ENCODE peak calls at places on chromosomes 7 and 10, in ten cellular contexts. One of them, this sample, is unnamed.

GRCh38 chr10:86498608-86499007 is 23.0 kb downstream of the WAPL start:
- DNase-seq in SK-N-SH: no peak
- DNase-seq in fibroblast of lung: no peak
- DNase-seq in CD8-positive, alpha-beta T cell: no peak
- DNase-seq in fibroblast of mammary gland: no peak
- DNase-seq in adrenal gland: no peak
- DNase-seq in psoas muscle: no peak
- DNase-seq in right lobe of liver: no peak
- DNase-seq in GM23338: no peak
- DNase-seq in endothelial cell: no peak
- DNase-seq in this sample: no peak

GRCh38 chr7:2012044-2012900 is 220.5 kb downstream of the MAD1L1 start:
- DNase-seq in SK-N-SH: no peak
- DNase-seq in fibroblast of lung: no peak
- DNase-seq in CD8-positive, alpha-beta T cell: no peak
- DNase-seq in fibroblast of mammary gland: no peak
- DNase-seq in adrenal gland: no peak
- DNase-seq in psoas muscle: peak; percentile 5
- DNase-seq in right lobe of liver: peak; percentile 19
- DNase-seq in GM23338: no peak
- DNase-seq in endothelial cell: no peak
- DNase-seq in this sample: peak; percentile 5

GRCh38 chr7:99109108-99110051 is 34.5 kb downstream of the SMURF1 start:
- DNase-seq in SK-N-SH: peak; percentile 47
- DNase-seq in fibroblast of lung: peak; percentile 65
- DNase-seq in CD8-positive, alpha-beta T cell: peak; percentile 56
- DNase-seq in fibroblast of mammary gland: no peak
- DNase-seq in adrenal gland: no peak
- DNase-seq in psoas muscle: peak; percentile 22
- DNase-seq in right lobe of liver: no peak
- DNase-seq in GM23338: no peak
- DNase-seq in endothelial cell: no peak
- DNase-seq in this sample: no peak

GRCh38 chr10:43816351-43817321 is 168.0 kb upstream of the ZNF32 start:
- DNase-seq in SK-N-SH: peak; percentile 58
- DNase-seq in fibroblast of lung: peak; percentile 93
- DNase-seq in CD8-positive, alpha-beta T cell: peak; percentile 82
- DNase-seq in fibroblast of mammary gland: peak; percentile 97
- DNase-seq in adrenal gland: no peak
- DNase-seq in psoas muscle: no peak
- DNase-seq in right lobe of liver: no peak
- DNase-seq in GM23338: no peak
- DNase-seq in endothelial cell: no peak
- DNase-seq in this sample: no peak

GRCh38 chr10:36448760-36449681 is 676.4 kb upstream of the ANKRD30A start:
- DNase-seq in SK-N-SH: no peak
- DNase-seq in fibroblast of lung: peak; percentile 25
- DNase-seq in CD8-positive, alpha-beta T cell: no peak
- DNase-seq in fibroblast of mammary gland: no peak
- DNase-seq in adrenal gland: no peak
- DNase-seq in psoas muscle: no peak
- DNase-seq in right lobe of liver: no peak
- DNase-seq in GM23338: peak; percentile 83
- DNase-seq in endothelial cell: no peak
- DNase-seq in this sample: no peak

GRCh38 chr7:90595801-90596683 is at the start of gene CDK14:
- DNase-seq in SK-N-SH: peak; percentile 96
- DNase-seq in fibroblast of lung: peak; percentile 71
- DNase-seq in CD8-positive, alpha-beta T cell: no peak
- DNase-seq in fibroblast of mammary gland: peak; percentile 55
- DNase-seq in adrenal gland: peak; percentile 67
- DNase-seq in psoas muscle: peak; percentile 81
- DNase-seq in right lobe of liver: peak; percentile 91
- DNase-seq in GM23338: peak; percentile 91
- DNase-seq in endothelial cell: peak; percentile 85
- DNase-seq in this sample: peak; percentile 47

GRCh38 chr10:99775850-99776249 is 6.6 kb upstream of the ABCC2 start:
- DNase-seq in SK-N-SH: peak; percentile 11
- DNase-seq in fibroblast of lung: peak; percentile 90
- DNase-seq in CD8-positive, alpha-beta T cell: no peak
- DNase-seq in fibroblast of mammary gland: peak; percentile 92
- DNase-seq in adrenal gland: no peak
- DNase-seq in psoas muscle: no peak
- DNase-seq in right lobe of liver: no peak
- DNase-seq in GM23338: no peak
- DNase-seq in endothelial cell: no peak
- DNase-seq in this sample: no peak

GRCh38 chr10:49393301-49393700 is 2.6 kb downstream of the DRGX start:
- DNase-seq in SK-N-SH: no peak
- DNase-seq in fibroblast of lung: no peak
- DNase-seq in CD8-positive, alpha-beta T cell: no peak
- DNase-seq in fibroblast of mammary gland: no peak
- DNase-seq in adrenal gland: no peak
- DNase-seq in psoas muscle: no peak
- DNase-seq in right lobe of liver: no peak
- DNase-seq in GM23338: no peak
- DNase-seq in endothelial cell: no peak
- DNase-seq in this sample: no peak

GRCh38 chr7:119720541-119720940 is 552.4 kb upstream of the KCND2 start:
- DNase-seq in SK-N-SH: no peak
- DNase-seq in fibroblast of lung: peak; percentile 83
- DNase-seq in CD8-positive, alpha-beta T cell: no peak
- DNase-seq in fibroblast of mammary gland: peak; percentile 94
- DNase-seq in adrenal gland: no peak
- DNase-seq in psoas muscle: no peak
- DNase-seq in right lobe of liver: no peak
- DNase-seq in GM23338: no peak
- DNase-seq in endothelial cell: no peak
- DNase-seq in this sample: no peak

GRCh38 chr7:131626643-131627042 is 70.2 kb upstream of the PODXL start:
- DNase-seq in SK-N-SH: no peak
- DNase-seq in fibroblast of lung: no peak
- DNase-seq in CD8-positive, alpha-beta T cell: no peak
- DNase-seq in fibroblast of mammary gland: no peak
- DNase-seq in adrenal gland: no peak
- DNase-seq in psoas muscle: no peak
- DNase-seq in right lobe of liver: no peak
- DNase-seq in GM23338: no peak
- DNase-seq in endothelial cell: no peak
- DNase-seq in this sample: no peak

GRCh38 chr10:5963071-5963470 is 14.3 kb downstream of the IL15RA start:
- DNase-seq in SK-N-SH: no peak
- DNase-seq in fibroblast of lung: no peak
- DNase-seq in CD8-positive, alpha-beta T cell: no peak
- DNase-seq in fibroblast of mammary gland: no peak
- DNase-seq in adrenal gland: no peak
- DNase-seq in psoas muscle: no peak
- DNase-seq in right lobe of liver: peak; percentile 10
- DNase-seq in GM23338: no peak
- DNase-seq in endothelial cell: no peak
- DNase-seq in this sample: no peak

DNA sequence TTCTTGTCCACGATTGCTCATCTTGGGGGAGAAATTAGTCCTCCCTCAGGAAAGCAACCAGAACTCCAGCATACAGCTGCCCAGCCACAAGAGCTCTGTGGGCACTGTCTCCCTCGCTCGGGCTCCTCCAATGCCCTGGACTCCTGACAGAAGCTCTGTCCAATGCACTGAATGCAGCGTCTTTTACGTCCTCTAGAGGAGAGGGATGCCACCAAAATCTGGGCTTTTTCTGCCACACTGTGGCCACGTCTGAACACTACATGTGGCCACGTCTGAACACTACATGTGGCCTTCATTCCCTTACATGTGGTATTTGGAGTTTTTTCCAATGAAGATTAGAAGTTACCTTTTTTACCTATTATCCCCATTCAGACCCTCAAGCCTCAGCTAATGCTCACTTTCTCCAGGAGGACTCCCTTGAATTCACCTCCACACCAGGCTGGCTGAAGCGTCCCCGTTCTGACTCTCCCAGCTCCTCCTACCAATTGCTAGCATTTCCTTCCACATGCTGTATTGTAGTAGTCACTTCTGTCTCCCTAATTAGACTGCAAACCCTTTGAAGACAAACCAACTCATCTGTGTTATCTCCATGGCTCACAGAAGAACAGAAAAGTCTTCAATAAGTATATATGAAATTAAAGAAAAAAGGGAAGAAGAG is 134.3 kb upstream of the PDE1C start:
- DNase-seq in SK-N-SH: peak; percentile 43
- DNase-seq in fibroblast of lung: peak; percentile 84
- DNase-seq in CD8-positive, alpha-beta T cell: no peak
- DNase-seq in fibroblast of mammary gland: peak; percentile 75
- DNase-seq in adrenal gland: peak; percentile 62
- DNase-seq in psoas muscle: peak; percentile 38
- DNase-seq in right lobe of liver: peak; percentile 28
- DNase-seq in GM23338: peak; percentile 86
- DNase-seq in endothelial cell: peak; percentile 69
- DNase-seq in this sample: no peak
- TF ChIP-seq CTCF in SK-N-SH: peak; percentile 98
- TF ChIP-seq CTCF in fibroblast of lung: peak; percentile 90
- TF ChIP-seq CTCF in CD8-positive, alpha-beta T cell: no peak
- TF ChIP-seq CTCF in fibroblast of mammary gland: peak; percentile 74
- TF ChIP-seq CTCF in adrenal gland: peak; percentile 92
- TF ChIP-seq CTCF in psoas muscle: peak; percentile 57
- TF ChIP-seq CTCF in right lobe of liver: peak; percentile 52
- TF ChIP-seq CTCF in GM23338: peak; percentile 89
- TF ChIP-seq CTCF in endothelial cell: peak; percentile 68
- TF ChIP-seq CTCF in this sample: peak; percentile 71

GRCh38 chr10:132518572-132519381 is 18.8 kb upstream of the INPP5A start:
- DNase-seq in SK-N-SH: no peak
- DNase-seq in fibroblast of lung: no peak
- DNase-seq in CD8-positive, alpha-beta T cell: no peak
- DNase-seq in fibroblast of mammary gland: no peak
- DNase-seq in adrenal gland: peak; percentile 87
- DNase-seq in psoas muscle: no peak
- DNase-seq in right lobe of liver: peak; percentile 83
- DNase-seq in GM23338: peak; percentile 91
- DNase-seq in endothelial cell: peak; percentile 36
- DNase-seq in this sample: no peak
- TF ChIP-seq CTCF in SK-N-SH: no peak
- TF ChIP-seq CTCF in fibroblast of lung: no peak
- TF ChIP-seq CTCF in CD8-positive, alpha-beta T cell: no peak
- TF ChIP-seq CTCF in fibroblast of mammary gland: no peak
- TF ChIP-seq CTCF in adrenal gland: no peak
- TF ChIP-seq CTCF in psoas muscle: no peak
- TF ChIP-seq CTCF in right lobe of liver: no peak
- TF ChIP-seq CTCF in GM23338: no peak
- TF ChIP-seq CTCF in endothelial cell: no peak
- TF ChIP-seq CTCF in this sample: no peak

DNA sequence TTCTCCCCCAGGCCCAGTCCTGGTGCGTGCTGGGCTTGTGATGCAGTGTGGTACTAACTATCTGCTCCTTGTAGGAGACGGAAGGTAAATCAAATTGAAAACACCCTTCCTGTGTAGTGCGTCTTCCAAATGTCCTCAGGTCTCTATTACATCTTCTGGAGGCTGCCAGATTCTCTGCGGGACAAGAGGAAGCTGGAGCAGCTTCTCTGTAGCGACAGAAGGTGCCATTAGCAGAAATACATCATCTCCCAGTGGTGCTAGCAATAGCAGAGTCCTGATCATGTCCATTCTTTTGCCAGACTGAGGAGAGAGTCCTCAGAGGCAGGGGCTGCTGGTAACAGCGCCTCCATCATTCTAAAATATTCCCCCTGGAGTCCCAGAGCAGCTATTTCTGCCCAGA is 675.2 kb downstream of the LRMDA start:
- DNase-seq in SK-N-SH: no peak
- DNase-seq in fibroblast of lung: no peak
- DNase-seq in CD8-positive, alpha-beta T cell: no peak
- DNase-seq in fibroblast of mammary gland: no peak
- DNase-seq in adrenal gland: no peak
- DNase-seq in psoas muscle: no peak
- DNase-seq in right lobe of liver: no peak
- DNase-seq in GM23338: no peak
- DNase-seq in endothelial cell: no peak
- DNase-seq in this sample: no peak
- TF ChIP-seq CTCF in SK-N-SH: no peak
- TF ChIP-seq CTCF in fibroblast of lung: no peak
- TF ChIP-seq CTCF in CD8-positive, alpha-beta T cell: no peak
- TF ChIP-seq CTCF in fibroblast of mammary gland: no peak
- TF ChIP-seq CTCF in adrenal gland: no peak
- TF ChIP-seq CTCF in psoas muscle: no peak
- TF ChIP-seq CTCF in right lobe of liver: no peak
- TF ChIP-seq CTCF in GM23338: no peak
- TF ChIP-seq CTCF in endothelial cell: no peak
- TF ChIP-seq CTCF in this sample: no peak

GRCh38 chr7:92646966-92647625 is 56.9 kb upstream of the FAM133B start:
- DNase-seq in SK-N-SH: no peak
- DNase-seq in fibroblast of lung: no peak
- DNase-seq in CD8-positive, alpha-beta T cell: no peak
- DNase-seq in fibroblast of mammary gland: no peak
- DNase-seq in adrenal gland: no peak
- DNase-seq in psoas muscle: no peak
- DNase-seq in right lobe of liver: no peak
- DNase-seq in GM23338: no peak
- DNase-seq in endothelial cell: no peak
- DNase-seq in this sample: no peak

GRCh38 chr7:92645114-92645497 is 54.9 kb upstream of the FAM133B start:
- DNase-seq in SK-N-SH: no peak
- DNase-seq in fibroblast of lung: peak; percentile 43
- DNase-seq in CD8-positive, alpha-beta T cell: no peak
- DNase-seq in fibroblast of mammary gland: no peak
- DNase-seq in adrenal gland: no peak
- DNase-seq in psoas muscle: no peak
- DNase-seq in right lobe of liver: no peak
- DNase-seq in GM23338: no peak
- DNase-seq in endothelial cell: no peak
- DNase-seq in this sample: no peak

GRCh38 chr7:92648082-92648481 is 57.9 kb upstream of the FAM133B start:
- DNase-seq in SK-N-SH: no peak
- DNase-seq in fibroblast of lung: no peak
- DNase-seq in CD8-positive, alpha-beta T cell: no peak
- DNase-seq in fibroblast of mammary gland: no peak
- DNase-seq in adrenal gland: no peak
- DNase-seq in psoas muscle: no peak
- DNase-seq in right lobe of liver: no peak
- DNase-seq in GM23338: no peak
- DNase-seq in endothelial cell: no peak
- DNase-seq in this sample: no peak

GRCh38 chr7:92645531-92646061 is 55.4 kb upstream of the FAM133B start:
- DNase-seq in SK-N-SH: no peak
- DNase-seq in fibroblast of lung: peak; percentile 59
- DNase-seq in CD8-positive, alpha-beta T cell: no peak
- DNase-seq in fibroblast of mammary gland: no peak
- DNase-seq in adrenal gland: peak; percentile 57
- DNase-seq in psoas muscle: no peak
- DNase-seq in right lobe of liver: no peak
- DNase-seq in GM23338: no peak
- DNase-seq in endothelial cell: peak; percentile 13
- DNase-seq in this sample: no peak

DNA sequence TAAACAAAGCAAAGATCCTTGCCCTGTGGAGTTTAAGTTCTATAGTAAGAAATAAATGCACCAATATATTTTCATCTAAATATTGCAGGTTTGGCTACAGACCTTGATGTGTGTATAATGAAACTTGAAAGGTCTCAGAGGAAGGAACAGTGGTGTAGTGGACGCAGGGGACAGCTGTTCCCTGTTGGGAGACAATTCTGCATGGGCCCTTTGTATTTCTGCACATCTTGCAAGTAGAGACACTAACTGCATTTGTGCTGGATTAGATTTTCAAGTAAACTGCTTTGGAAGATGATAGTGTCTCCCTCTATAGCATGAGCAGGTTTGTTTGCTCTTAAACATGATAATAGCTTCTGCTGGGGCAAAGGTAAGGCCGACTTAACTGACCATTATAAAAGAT is 57.5 kb upstream of the FAM133B start:
- DNase-seq in SK-N-SH: no peak
- DNase-seq in fibroblast of lung: no peak
- DNase-seq in CD8-positive, alpha-beta T cell: no peak
- DNase-seq in fibroblast of mammary gland: no peak
- DNase-seq in adrenal gland: no peak
- DNase-seq in psoas muscle: no peak
- DNase-seq in right lobe of liver: no peak
- DNase-seq in GM23338: no peak
- DNase-seq in endothelial cell: no peak
- DNase-seq in this sample: no peak
- TF ChIP-seq CTCF in SK-N-SH: no peak
- TF ChIP-seq CTCF in fibroblast of lung: no peak
- TF ChIP-seq CTCF in CD8-positive, alpha-beta T cell: no peak
- TF ChIP-seq CTCF in fibroblast of mammary gland: no peak
- TF ChIP-seq CTCF in adrenal gland: no peak
- TF ChIP-seq CTCF in psoas muscle: no peak
- TF ChIP-seq CTCF in right lobe of liver: no peak
- TF ChIP-seq CTCF in GM23338: no peak
- TF ChIP-seq CTCF in endothelial cell: no peak
- TF ChIP-seq CTCF in this sample: no peak

This sample was measured in D721Med.